ENCODE peak calls at places on chromosomes 5 and 9, in five cellular contexts. One of them, this sample, is unnamed.

GRCh38 chr9:124593080-124594058 is 86.2 kb upstream of the NR5A1 start:
- DNase-seq in GM20000: no peak
- DNase-seq in thoracic aorta: no peak
- DNase-seq in fibroblast of mammary gland: peak
- DNase-seq in Panc1: no peak
- DNase-seq in this sample: no peak

GRCh38 chr5:133229931-133230664 is 178.3 kb downstream of the HSPA4 start:
- DNase-seq in GM20000: no peak
- DNase-seq in thoracic aorta: no peak
- DNase-seq in fibroblast of mammary gland: peak
- DNase-seq in Panc1: no peak
- DNase-seq in this sample: no peak

GRCh38 chr9:13478235-13478634 is 198.7 kb upstream of the MPDZ start:
- DNase-seq in GM20000: no peak
- DNase-seq in thoracic aorta: no peak
- DNase-seq in fibroblast of mammary gland: no peak
- DNase-seq in Panc1: no peak
- DNase-seq in this sample: no peak

GRCh38 chr5:74272019-74272775 is 368.3 kb downstream of the ENC1 start:
- DNase-seq in GM20000: no peak
- DNase-seq in thoracic aorta: no peak
- DNase-seq in fibroblast of mammary gland: no peak
- DNase-seq in Panc1: no peak
- DNase-seq in this sample: no peak

GRCh38 chr5:136066705-136067271 is 38.0 kb downstream of the TGFBI start:
- DNase-seq in GM20000: no peak
- DNase-seq in thoracic aorta: no peak
- DNase-seq in fibroblast of mammary gland: peak
- DNase-seq in Panc1: no peak
- DNase-seq in this sample: no peak

GRCh38 chr9:128115187-128116103 is 12.1 kb downstream of the PTGES2 start:
- DNase-seq in GM20000: peak
- DNase-seq in thoracic aorta: no peak
- DNase-seq in fibroblast of mammary gland: no peak
- DNase-seq in Panc1: no peak
- DNase-seq in this sample: peak

GRCh38 chr5:77859306-77859705 is 83.2 kb upstream of the TBCA start:
- DNase-seq in GM20000: no peak
- DNase-seq in thoracic aorta: no peak
- DNase-seq in fibroblast of mammary gland: no peak
- DNase-seq in Panc1: no peak
- DNase-seq in this sample: no peak

GRCh38 chr5:151870820-151871219 is 53.8 kb downstream of the GLRA1 start:
- DNase-seq in GM20000: no peak
- DNase-seq in thoracic aorta: no peak
- DNase-seq in fibroblast of mammary gland: peak
- DNase-seq in Panc1: peak
- DNase-seq in this sample: no peak

GRCh38 chr5:142915840-142916424 is 145.8 kb downstream of the ARHGAP26 start:
- DNase-seq in GM20000: peak
- DNase-seq in thoracic aorta: no peak
- DNase-seq in fibroblast of mammary gland: peak
- DNase-seq in Panc1: peak
- DNase-seq in this sample: no peak

GRCh38 chr5:80960531-80961375 is 590 bp downstream of the RASGRF2 start:
- DNase-seq in GM20000: peak
- DNase-seq in thoracic aorta: no peak
- DNase-seq in fibroblast of mammary gland: no peak
- DNase-seq in Panc1: no peak
- DNase-seq in this sample: no peak

GRCh38 chr5:130762031-130762430 is 403.0 kb downstream of the HINT1 start:
- DNase-seq in GM20000: no peak
- DNase-seq in thoracic aorta: no peak
- DNase-seq in fibroblast of mammary gland: peak
- DNase-seq in Panc1: no peak
- DNase-seq in this sample: no peak

GRCh38 chr5:119478781-119479180 is 26.5 kb downstream of the HSD17B4 start:
- DNase-seq in GM20000: no peak
- DNase-seq in thoracic aorta: no peak
- DNase-seq in fibroblast of mammary gland: peak
- DNase-seq in Panc1: no peak
- DNase-seq in this sample: no peak

GRCh38 chr5:100777680-100778281 is 125.3 kb downstream of the ST8SIA4 start:
- DNase-seq in GM20000: peak
- DNase-seq in thoracic aorta: no peak
- DNase-seq in fibroblast of mammary gland: peak
- DNase-seq in Panc1: no peak
- DNase-seq in this sample: no peak

GRCh38 chr5:118891252-118891651 is 97.1 kb downstream of the DTWD2 start:
- DNase-seq in GM20000: no peak
- DNase-seq in thoracic aorta: no peak
- DNase-seq in fibroblast of mammary gland: no peak
- DNase-seq in Panc1: no peak
- DNase-seq in this sample: no peak

GRCh38 chr9:3777137-3777536 is 251.3 kb upstream of the RFX3 start:
- DNase-seq in GM20000: no peak
- DNase-seq in thoracic aorta: no peak
- DNase-seq in fibroblast of mammary gland: no peak
- DNase-seq in Panc1: no peak
- DNase-seq in this sample: no peak

GRCh38 chr9:127968717-127969383 is 11.9 kb downstream of the EEIG1 start:
- DNase-seq in GM20000: no peak
- DNase-seq in thoracic aorta: no peak
- DNase-seq in fibroblast of mammary gland: peak
- DNase-seq in Panc1: peak
- DNase-seq in this sample: no peak

GRCh38 chr9:27743490-27743889 is 170.2 kb upstream of the C9orf72 start:
- DNase-seq in GM20000: no peak
- DNase-seq in thoracic aorta: no peak
- DNase-seq in fibroblast of mammary gland: no peak
- DNase-seq in Panc1: no peak
- DNase-seq in this sample: no peak

GRCh38 chr9:96009690-96010477 is 134.4 kb downstream of the ERCC6L2 start:
- DNase-seq in GM20000: peak
- DNase-seq in thoracic aorta: no peak
- DNase-seq in fibroblast of mammary gland: peak
- DNase-seq in Panc1: no peak
- DNase-seq in this sample: no peak

GRCh38 chr5:139880416-139881144 is 85.0 kb downstream of the PSD2 start:
- DNase-seq in GM20000: no peak
- DNase-seq in thoracic aorta: no peak
- DNase-seq in fibroblast of mammary gland: no peak
- DNase-seq in Panc1: no peak
- DNase-seq in this sample: no peak

GRCh38 chr9:37034320-37034937 is 361 bp upstream of the PAX5 start:
- DNase-seq in GM20000: peak
- DNase-seq in thoracic aorta: no peak
- DNase-seq in fibroblast of mammary gland: no peak
- DNase-seq in Panc1: no peak
- DNase-seq in this sample: no peak

GRCh38 chr9:13429271-13429670 is 149.8 kb upstream of the MPDZ start:
- DNase-seq in GM20000: no peak
- DNase-seq in thoracic aorta: no peak
- DNase-seq in fibroblast of mammary gland: no peak
- DNase-seq in Panc1: no peak
- DNase-seq in this sample: no peak

GRCh38 chr9:105647595-105648349 is 14.5 kb upstream of the TAL2 start:
- DNase-seq in GM20000: no peak
- DNase-seq in thoracic aorta: no peak
- DNase-seq in fibroblast of mammary gland: no peak
- DNase-seq in Panc1: no peak
- DNase-seq in this sample: no peak

GRCh38 chr5:158303261-158303660 is 444.3 kb upstream of the CLINT1 start:
- DNase-seq in GM20000: no peak
- DNase-seq in thoracic aorta: no peak
- DNase-seq in fibroblast of mammary gland: no peak
- DNase-seq in Panc1: no peak
- DNase-seq in this sample: no peak

GRCh38 chr5:17614872-17615605 is 4.8 kb downstream of the TAF11L12 start:
- DNase-seq in GM20000: no peak
- DNase-seq in thoracic aorta: no peak
- DNase-seq in fibroblast of mammary gland: no peak
- DNase-seq in Panc1: no peak
- DNase-seq in this sample: no peak

GRCh38 chr5:61342066-61342465 is 10.0 kb downstream of the ZSWIM6 start:
- DNase-seq in GM20000: no peak
- DNase-seq in thoracic aorta: no peak
- DNase-seq in fibroblast of mammary gland: peak
- DNase-seq in Panc1: no peak
- DNase-seq in this sample: no peak

GRCh38 chr5:33785571-33785970 is 106.2 kb downstream of the ADAMTS12 start:
- DNase-seq in GM20000: no peak
- DNase-seq in thoracic aorta: no peak
- DNase-seq in fibroblast of mammary gland: no peak
- DNase-seq in Panc1: no peak
- DNase-seq in this sample: no peak

GRCh38 chr9:36867241-36867640 is 166.8 kb downstream of the PAX5 start:
- DNase-seq in GM20000: no peak
- DNase-seq in thoracic aorta: no peak
- DNase-seq in fibroblast of mammary gland: no peak
- DNase-seq in Panc1: no peak
- DNase-seq in this sample: no peak

GRCh38 chr5:22787807-22788206 is 65.3 kb downstream of the CDH12 start:
- DNase-seq in GM20000: no peak
- DNase-seq in thoracic aorta: no peak
- DNase-seq in fibroblast of mammary gland: no peak
- DNase-seq in Panc1: no peak
- DNase-seq in this sample: no peak

GRCh38 chr9:20305457-20305856 is 316.8 kb downstream of the MLLT3 start:
- DNase-seq in GM20000: no peak
- DNase-seq in thoracic aorta: no peak
- DNase-seq in fibroblast of mammary gland: no peak
- DNase-seq in Panc1: no peak
- DNase-seq in this sample: no peak

GRCh38 chr5:102451082-102451481 is 47.7 kb downstream of the SLCO6A1 start:
- DNase-seq in GM20000: no peak
- DNase-seq in thoracic aorta: no peak
- DNase-seq in fibroblast of mammary gland: no peak
- DNase-seq in Panc1: no peak
- DNase-seq in this sample: no peak

GRCh38 chr5:102453716-102454115 is 45.1 kb downstream of the SLCO6A1 start:
- DNase-seq in GM20000: peak
- DNase-seq in thoracic aorta: no peak
- DNase-seq in fibroblast of mammary gland: no peak
- DNase-seq in Panc1: no peak
- DNase-seq in this sample: no peak

GRCh38 chr5:102450313-102450990 is 48.3 kb downstream of the SLCO6A1 start:
- DNase-seq in GM20000: no peak
- DNase-seq in thoracic aorta: no peak
- DNase-seq in fibroblast of mammary gland: peak
- DNase-seq in Panc1: no peak
- DNase-seq in this sample: no peak
- TF ChIP-seq CTCF in GM20000: no peak
- TF ChIP-seq CTCF in thoracic aorta: no peak
- TF ChIP-seq CTCF in fibroblast of mammary gland: no peak
- TF ChIP-seq CTCF in Panc1: no peak
- TF ChIP-seq CTCF in this sample: no peak

GRCh38 chr9:113257863-113258262 is 17.5 kb downstream of the CDC26 start:
- DNase-seq in GM20000: no peak
- DNase-seq in thoracic aorta: no peak
- DNase-seq in fibroblast of mammary gland: no peak
- DNase-seq in Panc1: no peak
- DNase-seq in this sample: no peak

GRCh38 chr9:113250807-113251206 is 24.6 kb downstream of the CDC26 start:
- DNase-seq in GM20000: no peak
- DNase-seq in thoracic aorta: no peak
- DNase-seq in fibroblast of mammary gland: no peak
- DNase-seq in Panc1: no peak
- DNase-seq in this sample: no peak

GRCh38 chr9:113258282-113258681 is 17.1 kb downstream of the CDC26 start:
- DNase-seq in GM20000: no peak
- DNase-seq in thoracic aorta: no peak
- DNase-seq in fibroblast of mammary gland: no peak
- DNase-seq in Panc1: no peak
- DNase-seq in this sample: no peak

GRCh38 chr9:113255431-113255830 is 19.9 kb downstream of the CDC26 start:
- DNase-seq in GM20000: no peak
- DNase-seq in thoracic aorta: no peak
- DNase-seq in fibroblast of mammary gland: no peak
- DNase-seq in Panc1: no peak
- DNase-seq in this sample: no peak

GRCh38 chr9:113254991-113255390 is 20.4 kb downstream of the CDC26 start:
- DNase-seq in GM20000: no peak
- DNase-seq in thoracic aorta: no peak
- DNase-seq in fibroblast of mammary gland: no peak
- DNase-seq in Panc1: no peak
- DNase-seq in this sample: no peak
- TF ChIP-seq CTCF in GM20000: no peak
- TF ChIP-seq CTCF in thoracic aorta: no peak
- TF ChIP-seq CTCF in fibroblast of mammary gland: no peak
- TF ChIP-seq CTCF in Panc1: no peak
- TF ChIP-seq CTCF in this sample: no peak

DNA sequence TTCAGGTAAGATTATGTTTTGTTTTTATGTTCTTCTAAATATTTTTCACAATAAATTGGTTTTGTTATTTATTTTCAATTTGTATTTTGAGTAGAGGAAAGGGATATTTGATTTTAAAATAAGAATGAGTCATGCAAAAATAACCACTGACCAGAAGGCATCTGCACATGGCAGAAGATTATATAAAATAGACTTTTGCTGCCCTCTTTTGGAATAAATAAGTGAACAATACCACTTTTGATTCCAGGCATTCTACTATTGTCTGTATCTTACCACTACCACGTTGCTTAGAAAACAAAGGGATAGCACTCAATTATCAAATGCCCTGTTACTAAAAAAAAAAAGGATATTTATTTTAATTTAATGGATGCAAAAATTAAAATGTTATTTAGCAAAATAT is 227.3 kb upstream of the ITGA1 start:
- DNase-seq in GM20000: no peak
- DNase-seq in thoracic aorta: no peak
- DNase-seq in fibroblast of mammary gland: peak
- DNase-seq in Panc1: no peak
- DNase-seq in this sample: no peak
- TF ChIP-seq CTCF in GM20000: no peak
- TF ChIP-seq CTCF in thoracic aorta: no peak
- TF ChIP-seq CTCF in fibroblast of mammary gland: no peak
- TF ChIP-seq CTCF in Panc1: peak
- TF ChIP-seq CTCF in this sample: peak

GRCh38 chr5:54186108-54186507 is 124.3 kb downstream of the ARL15 start:
- DNase-seq in GM20000: no peak
- DNase-seq in thoracic aorta: no peak
- DNase-seq in fibroblast of mammary gland: no peak
- DNase-seq in Panc1: no peak
- DNase-seq in this sample: no peak

GRCh38 chr5:54180616-54181015 is 129.8 kb downstream of the ARL15 start:
- DNase-seq in GM20000: no peak
- DNase-seq in thoracic aorta: no peak
- DNase-seq in fibroblast of mammary gland: peak
- DNase-seq in Panc1: no peak
- DNase-seq in this sample: no peak

GRCh38 chr5:54186912-54187445 is 123.4 kb downstream of the ARL15 start:
- DNase-seq in GM20000: no peak
- DNase-seq in thoracic aorta: no peak
- DNase-seq in fibroblast of mammary gland: no peak
- DNase-seq in Panc1: no peak
- DNase-seq in this sample: no peak

GRCh38 chr5:54187694-54188093 is 122.7 kb downstream of the ARL15 start:
- DNase-seq in GM20000: no peak
- DNase-seq in thoracic aorta: no peak
- DNase-seq in fibroblast of mammary gland: no peak
- DNase-seq in Panc1: no peak
- DNase-seq in this sample: no peak

GRCh38 chr5:54184797-54185196 is 125.6 kb downstream of the ARL15 start:
- DNase-seq in GM20000: no peak
- DNase-seq in thoracic aorta: no peak
- DNase-seq in fibroblast of mammary gland: no peak
- DNase-seq in Panc1: no peak
- DNase-seq in this sample: no peak
- TF ChIP-seq CTCF in GM20000: no peak
- TF ChIP-seq CTCF in thoracic aorta: no peak
- TF ChIP-seq CTCF in fibroblast of mammary gland: no peak
- TF ChIP-seq CTCF in Panc1: no peak
- TF ChIP-seq CTCF in this sample: no peak

This sample was measured in chondrocyte.